ENCODE peak calls at places on chromosome 18, in ten cellular contexts. A is CD8-positive, alpha-beta memory T cell; P is hepatocyte; E is naive thymus-derived CD4-positive, alpha-beta T cell; L is kidney; C is KBM-7; Z is stimulated activated CD4-positive, alpha-beta T cell treated with anti-CD3 and anti-CD28 coated beads, TNF-alpha, amount 100 ng/mL, for 24 hours; M is HS-5; J is left lobe of liver; F is upper lobe of right lung. Y is an unnamed sample.
A peak's percentile ranks its signal among the peaks of the same experiment; 100 is the strongest.

GRCh38 chr18:56563568-56563967 is 74.8 kb downstream of the TXNL1 start:
- DNase-seq in A (no peak), P (no peak), E (no peak), L (no peak), C (peak; percentile 70), Z (no peak), M (no peak), J (no peak), F (no peak), Y (no peak)

GRCh38 chr18:48163184-48164095 is 233.0 kb upstream of the SMAD2 start:
- DNase-seq in A (no peak), P (no peak), E (no peak), L (no peak), C (no peak), Z (no peak), M (no peak), J (peak; percentile 27), F (no peak), Y (no peak)

GRCh38 chr18:71249791-71250190 is 960.9 kb downstream of the SOCS6 start:
- DNase-seq in A (no peak), P (no peak), E (no peak), L (no peak), C (no peak), Z (no peak), M (no peak), J (no peak), F (no peak), Y (no peak)

GRCh38 chr18:13137939-13138821 is 80.4 kb upstream of the LDLRAD4 start:
- DNase-seq in A (peak; percentile 81), P (no peak), E (peak; percentile 86), L (no peak), C (peak; percentile 96), Z (peak; percentile 27), M (no peak), J (peak; percentile 94), F (peak; percentile 77), Y (peak; percentile 33)

GRCh38 chr18:31513189-31513907 is 15.4 kb downstream of the DSG2 start:
- DNase-seq in A (no peak), P (peak; percentile 74), E (no peak), L (no peak), C (no peak), Z (no peak), M (peak; percentile 58), J (no peak), F (no peak), Y (no peak)

GRCh38 chr18:3458378-3458777 is 8.4 kb downstream of the TGIF1 start:
- DNase-seq in A (no peak), P (no peak), E (no peak), L (no peak), C (no peak), Z (no peak), M (no peak), J (no peak), F (no peak), Y (no peak)

GRCh38 chr18:23547806-23548205 is 38.5 kb downstream of the NPC1 start:
- DNase-seq in A (no peak), P (peak; percentile 60), E (no peak), L (no peak), C (no peak), Z (no peak), M (no peak), J (no peak), F (no peak), Y (no peak)

GRCh38 chr18:58541789-58542425 is 87.0 kb downstream of the ALPK2 start:
- DNase-seq in A (no peak), P (peak; percentile 83), E (no peak), L (no peak), C (peak; percentile 76), Z (peak; percentile 48), M (peak; percentile 85), J (no peak), F (no peak), Y (no peak)

GRCh38 chr18:63138469-63139340 is 180.9 kb downstream of the BCL2 start:
- DNase-seq in A (no peak), P (no peak), E (no peak), L (no peak), C (peak; percentile 83), Z (no peak), M (no peak), J (no peak), F (no peak), Y (peak; percentile 42)

GRCh38 chr18:199214-199613 is 40.9 kb downstream of the USP14 start:
- DNase-seq in A (no peak), P (no peak), E (no peak), L (no peak), C (no peak), Z (no peak), M (no peak), J (no peak), F (no peak), Y (no peak)